ENCODE peak calls at places on chromosomes 7 and 10, in nine cellular contexts. One of them, this sample, is unnamed.

GRCh38 chr7:117807688-117808087 is 65.6 kb downstream of the CTTNBP2 start:
- DNase-seq in progenitor cell of endocrine pancreas: no peak
- DNase-seq in CD4-positive, CD25-positive, alpha-beta regulatory T cell: no peak
- DNase-seq in left ventricle myocardium inferior: no peak
- DNase-seq in natural killer cell treated with Interleukin-12 subunit alpha and Interleukin-12 subunit beta and Interleukin-15 and Interleukin-18, amount 100 ng/mL, for 72 hours: no peak
- DNase-seq in astrocyte of the spinal cord: no peak
- DNase-seq in KBM-7: no peak
- DNase-seq in T-helper 9 cell: no peak
- DNase-seq in activated CD4-positive, alpha-beta T cell treated with anti-CD3 and anti-CD28 coated beads, Interleukin-2, amount 50 U/mL, for 24 hours: no peak
- DNase-seq in this sample: no peak

GRCh38 chr10:69406302-69406811 is 10.4 kb downstream of the TACR2 start:
- DNase-seq in progenitor cell of endocrine pancreas: no peak
- DNase-seq in CD4-positive, CD25-positive, alpha-beta regulatory T cell: no peak
- DNase-seq in left ventricle myocardium inferior: peak
- DNase-seq in natural killer cell treated with Interleukin-12 subunit alpha and Interleukin-12 subunit beta and Interleukin-15 and Interleukin-18, amount 100 ng/mL, for 72 hours: no peak
- DNase-seq in astrocyte of the spinal cord: no peak
- DNase-seq in KBM-7: no peak
- DNase-seq in T-helper 9 cell: no peak
- DNase-seq in activated CD4-positive, alpha-beta T cell treated with anti-CD3 and anti-CD28 coated beads, Interleukin-2, amount 50 U/mL, for 24 hours: no peak
- DNase-seq in this sample: no peak

GRCh38 chr10:5809541-5810154 is 3.6 kb downstream of the GDI2 start:
- DNase-seq in progenitor cell of endocrine pancreas: no peak
- DNase-seq in CD4-positive, CD25-positive, alpha-beta regulatory T cell: peak
- DNase-seq in left ventricle myocardium inferior: no peak
- DNase-seq in natural killer cell treated with Interleukin-12 subunit alpha and Interleukin-12 subunit beta and Interleukin-15 and Interleukin-18, amount 100 ng/mL, for 72 hours: no peak
- DNase-seq in astrocyte of the spinal cord: no peak
- DNase-seq in KBM-7: no peak
- DNase-seq in T-helper 9 cell: no peak
- DNase-seq in activated CD4-positive, alpha-beta T cell treated with anti-CD3 and anti-CD28 coated beads, Interleukin-2, amount 50 U/mL, for 24 hours: no peak
- DNase-seq in this sample: no peak

GRCh38 chr7:19560111-19560883 is 148.5 kb downstream of the POLR1F start:
- DNase-seq in progenitor cell of endocrine pancreas: no peak
- DNase-seq in CD4-positive, CD25-positive, alpha-beta regulatory T cell: no peak
- DNase-seq in left ventricle myocardium inferior: no peak
- DNase-seq in natural killer cell treated with Interleukin-12 subunit alpha and Interleukin-12 subunit beta and Interleukin-15 and Interleukin-18, amount 100 ng/mL, for 72 hours: no peak
- DNase-seq in astrocyte of the spinal cord: peak
- DNase-seq in KBM-7: no peak
- DNase-seq in T-helper 9 cell: no peak
- DNase-seq in activated CD4-positive, alpha-beta T cell treated with anti-CD3 and anti-CD28 coated beads, Interleukin-2, amount 50 U/mL, for 24 hours: no peak
- DNase-seq in this sample: peak

GRCh38 chr10:77087406-77087805 is 550.2 kb downstream of the KCNMA1 start:
- DNase-seq in progenitor cell of endocrine pancreas: no peak
- DNase-seq in CD4-positive, CD25-positive, alpha-beta regulatory T cell: no peak
- DNase-seq in left ventricle myocardium inferior: no peak
- DNase-seq in natural killer cell treated with Interleukin-12 subunit alpha and Interleukin-12 subunit beta and Interleukin-15 and Interleukin-18, amount 100 ng/mL, for 72 hours: no peak
- DNase-seq in astrocyte of the spinal cord: peak
- DNase-seq in KBM-7: no peak
- DNase-seq in T-helper 9 cell: no peak
- DNase-seq in activated CD4-positive, alpha-beta T cell treated with anti-CD3 and anti-CD28 coated beads, Interleukin-2, amount 50 U/mL, for 24 hours: no peak
- DNase-seq in this sample: peak

GRCh38 chr7:155267436-155267835 is 30.2 kb upstream of the INSIG1 start:
- DNase-seq in progenitor cell of endocrine pancreas: no peak
- DNase-seq in CD4-positive, CD25-positive, alpha-beta regulatory T cell: no peak
- DNase-seq in left ventricle myocardium inferior: no peak
- DNase-seq in natural killer cell treated with Interleukin-12 subunit alpha and Interleukin-12 subunit beta and Interleukin-15 and Interleukin-18, amount 100 ng/mL, for 72 hours: no peak
- DNase-seq in astrocyte of the spinal cord: no peak
- DNase-seq in KBM-7: no peak
- DNase-seq in T-helper 9 cell: no peak
- DNase-seq in activated CD4-positive, alpha-beta T cell treated with anti-CD3 and anti-CD28 coated beads, Interleukin-2, amount 50 U/mL, for 24 hours: no peak
- DNase-seq in this sample: no peak

GRCh38 chr10:89783406-89783805 is 82.0 kb downstream of the KIF20B start:
- DNase-seq in progenitor cell of endocrine pancreas: no peak
- DNase-seq in CD4-positive, CD25-positive, alpha-beta regulatory T cell: no peak
- DNase-seq in left ventricle myocardium inferior: no peak
- DNase-seq in natural killer cell treated with Interleukin-12 subunit alpha and Interleukin-12 subunit beta and Interleukin-15 and Interleukin-18, amount 100 ng/mL, for 72 hours: no peak
- DNase-seq in astrocyte of the spinal cord: peak
- DNase-seq in KBM-7: no peak
- DNase-seq in T-helper 9 cell: no peak
- DNase-seq in activated CD4-positive, alpha-beta T cell treated with anti-CD3 and anti-CD28 coated beads, Interleukin-2, amount 50 U/mL, for 24 hours: no peak
- DNase-seq in this sample: no peak

GRCh38 chr7:107262857-107263256 is 94.1 kb downstream of the HBP1 start:
- DNase-seq in progenitor cell of endocrine pancreas: no peak
- DNase-seq in CD4-positive, CD25-positive, alpha-beta regulatory T cell: no peak
- DNase-seq in left ventricle myocardium inferior: no peak
- DNase-seq in natural killer cell treated with Interleukin-12 subunit alpha and Interleukin-12 subunit beta and Interleukin-15 and Interleukin-18, amount 100 ng/mL, for 72 hours: no peak
- DNase-seq in astrocyte of the spinal cord: no peak
- DNase-seq in KBM-7: no peak
- DNase-seq in T-helper 9 cell: no peak
- DNase-seq in activated CD4-positive, alpha-beta T cell treated with anti-CD3 and anti-CD28 coated beads, Interleukin-2, amount 50 U/mL, for 24 hours: no peak
- DNase-seq in this sample: no peak

GRCh38 chr10:113704637-113705343 is 25.1 kb downstream of the CASP7 start:
- DNase-seq in progenitor cell of endocrine pancreas: no peak
- DNase-seq in CD4-positive, CD25-positive, alpha-beta regulatory T cell: peak
- DNase-seq in left ventricle myocardium inferior: no peak
- DNase-seq in natural killer cell treated with Interleukin-12 subunit alpha and Interleukin-12 subunit beta and Interleukin-15 and Interleukin-18, amount 100 ng/mL, for 72 hours: no peak
- DNase-seq in astrocyte of the spinal cord: peak
- DNase-seq in KBM-7: peak
- DNase-seq in T-helper 9 cell: no peak
- DNase-seq in activated CD4-positive, alpha-beta T cell treated with anti-CD3 and anti-CD28 coated beads, Interleukin-2, amount 50 U/mL, for 24 hours: no peak
- DNase-seq in this sample: peak

GRCh38 chr10:68096913-68097509 is 12.3 kb upstream of the MYPN start:
- DNase-seq in progenitor cell of endocrine pancreas: no peak
- DNase-seq in CD4-positive, CD25-positive, alpha-beta regulatory T cell: no peak
- DNase-seq in left ventricle myocardium inferior: no peak
- DNase-seq in natural killer cell treated with Interleukin-12 subunit alpha and Interleukin-12 subunit beta and Interleukin-15 and Interleukin-18, amount 100 ng/mL, for 72 hours: no peak
- DNase-seq in astrocyte of the spinal cord: peak
- DNase-seq in KBM-7: no peak
- DNase-seq in T-helper 9 cell: no peak
- DNase-seq in activated CD4-positive, alpha-beta T cell treated with anti-CD3 and anti-CD28 coated beads, Interleukin-2, amount 50 U/mL, for 24 hours: no peak
- DNase-seq in this sample: peak

GRCh38 chr7:31883761-31884164 is 186.4 kb downstream of the PDE1C start:
- DNase-seq in progenitor cell of endocrine pancreas: no peak
- DNase-seq in CD4-positive, CD25-positive, alpha-beta regulatory T cell: no peak
- DNase-seq in left ventricle myocardium inferior: no peak
- DNase-seq in natural killer cell treated with Interleukin-12 subunit alpha and Interleukin-12 subunit beta and Interleukin-15 and Interleukin-18, amount 100 ng/mL, for 72 hours: no peak
- DNase-seq in astrocyte of the spinal cord: peak
- DNase-seq in KBM-7: peak
- DNase-seq in T-helper 9 cell: no peak
- DNase-seq in activated CD4-positive, alpha-beta T cell treated with anti-CD3 and anti-CD28 coated beads, Interleukin-2, amount 50 U/mL, for 24 hours: no peak
- DNase-seq in this sample: peak

This sample was measured in LHCN-M2.